ENCODE peak calls at places on chromosome 10, in nine cellular contexts. One of them, this sample, is unnamed.

GRCh38 chr10:52442576-52442975 is 128.5 kb downstream of the DKK1 start:
- DNase-seq in GM23338: no peak
- DNase-seq in spleen: no peak
- DNase-seq in cardiac fibroblast: peak
- DNase-seq in neural crest cell: no peak
- DNase-seq in WTC11: no peak
- DNase-seq in MCF 10A: no peak
- DNase-seq in left ventricle myocardium inferior: no peak
- DNase-seq in MM.1S: no peak
- DNase-seq in this sample: no peak

GRCh38 chr10:8544057-8544380 is 489.5 kb downstream of the GATA3 start:
- DNase-seq in cardiac fibroblast: no peak
- DNase-seq in WTC11: no peak
- DNase-seq in spleen: no peak
- DNase-seq in left ventricle myocardium inferior: no peak
- DNase-seq in GM23338: no peak
- DNase-seq in MM.1S: no peak
- DNase-seq in MCF 10A: peak
- DNase-seq in neural crest cell: no peak
- DNase-seq in this sample: no peak

GRCh38 chr10:107915277-107915634 is 750.8 kb upstream of the SORCS1 start:
- DNase-seq in MM.1S: no peak
- DNase-seq in WTC11: no peak
- DNase-seq in cardiac fibroblast: peak
- DNase-seq in GM23338: peak
- DNase-seq in spleen: no peak
- DNase-seq in MCF 10A: peak
- DNase-seq in neural crest cell: no peak
- DNase-seq in left ventricle myocardium inferior: no peak
- DNase-seq in this sample: no peak

GRCh38 chr10:91357497-91357896 is 52.6 kb upstream of the HECTD2 start:
- DNase-seq in GM23338: no peak
- DNase-seq in cardiac fibroblast: no peak
- DNase-seq in left ventricle myocardium inferior: no peak
- DNase-seq in spleen: no peak
- DNase-seq in MCF 10A: no peak
- DNase-seq in neural crest cell: no peak
- DNase-seq in WTC11: no peak
- DNase-seq in MM.1S: no peak
- DNase-seq in this sample: no peak

GRCh38 chr10:48476279-48476982 is 128.4 kb downstream of the ARHGAP22 start:
- DNase-seq in MM.1S: no peak
- DNase-seq in left ventricle myocardium inferior: no peak
- DNase-seq in spleen: no peak
- DNase-seq in GM23338: no peak
- DNase-seq in neural crest cell: no peak
- DNase-seq in MCF 10A: no peak
- DNase-seq in cardiac fibroblast: peak
- DNase-seq in WTC11: no peak
- DNase-seq in this sample: peak

GRCh38 chr10:89393898-89394297 is 1.5 kb downstream of the IFIT1 start:
- DNase-seq in WTC11: no peak
- DNase-seq in left ventricle myocardium inferior: no peak
- DNase-seq in MM.1S: no peak
- DNase-seq in GM23338: no peak
- DNase-seq in cardiac fibroblast: no peak
- DNase-seq in MCF 10A: no peak
- DNase-seq in neural crest cell: no peak
- DNase-seq in spleen: no peak
- DNase-seq in this sample: no peak

GRCh38 chr10:99788598-99789259 is 6.3 kb downstream of the ABCC2 start:
- DNase-seq in MM.1S: no peak
- DNase-seq in spleen: no peak
- DNase-seq in neural crest cell: no peak
- DNase-seq in WTC11: no peak
- DNase-seq in MCF 10A: peak
- DNase-seq in left ventricle myocardium inferior: no peak
- DNase-seq in cardiac fibroblast: peak
- DNase-seq in GM23338: no peak
- DNase-seq in this sample: no peak

GRCh38 chr10:55263327-55263726 is 462.3 kb upstream of the PCDH15 start:
- DNase-seq in spleen: no peak
- DNase-seq in WTC11: no peak
- DNase-seq in neural crest cell: no peak
- DNase-seq in left ventricle myocardium inferior: no peak
- DNase-seq in MCF 10A: no peak
- DNase-seq in GM23338: no peak
- DNase-seq in MM.1S: no peak
- DNase-seq in cardiac fibroblast: no peak
- DNase-seq in this sample: no peak

GRCh38 chr10:95788830-95789229 is 32.9 kb downstream of the ENTPD1 start:
- DNase-seq in neural crest cell: no peak
- DNase-seq in WTC11: no peak
- DNase-seq in MCF 10A: peak
- DNase-seq in MM.1S: no peak
- DNase-seq in spleen: no peak
- DNase-seq in left ventricle myocardium inferior: no peak
- DNase-seq in GM23338: no peak
- DNase-seq in cardiac fibroblast: peak
- DNase-seq in this sample: no peak

GRCh38 chr10:127243490-127244272 is 47.3 kb upstream of the INSYN2A start:
- DNase-seq in spleen: no peak
- DNase-seq in left ventricle myocardium inferior: no peak
- DNase-seq in MCF 10A: peak
- DNase-seq in MM.1S: peak
- DNase-seq in GM23338: peak
- DNase-seq in neural crest cell: peak
- DNase-seq in cardiac fibroblast: peak
- DNase-seq in WTC11: peak
- DNase-seq in this sample: peak

GRCh38 chr10:104937528-104937927 is 296.4 kb downstream of the SORCS3 start:
- DNase-seq in MM.1S: no peak
- DNase-seq in MCF 10A: peak
- DNase-seq in GM23338: no peak
- DNase-seq in spleen: no peak
- DNase-seq in cardiac fibroblast: peak
- DNase-seq in neural crest cell: no peak
- DNase-seq in WTC11: no peak
- DNase-seq in left ventricle myocardium inferior: no peak
- DNase-seq in this sample: no peak

GRCh38 chr10:104127411-104127810 is 5.4 kb downstream of the SFR1 start:
- DNase-seq in MM.1S: peak
- DNase-seq in left ventricle myocardium inferior: no peak
- DNase-seq in spleen: no peak
- DNase-seq in cardiac fibroblast: no peak
- DNase-seq in MCF 10A: peak
- DNase-seq in GM23338: peak
- DNase-seq in neural crest cell: no peak
- DNase-seq in WTC11: peak
- DNase-seq in this sample: peak

GRCh38 chr10:97154162-97154561 is 31.6 kb downstream of the SLIT1 start:
- DNase-seq in MM.1S: no peak
- DNase-seq in neural crest cell: no peak
- DNase-seq in left ventricle myocardium inferior: no peak
- DNase-seq in WTC11: no peak
- DNase-seq in cardiac fibroblast: no peak
- DNase-seq in GM23338: no peak
- DNase-seq in spleen: peak
- DNase-seq in MCF 10A: no peak
- DNase-seq in this sample: no peak

GRCh38 chr10:79981673-79982485 is 33.0 kb upstream of the SFTPD start:
- DNase-seq in WTC11: peak
- DNase-seq in left ventricle myocardium inferior: peak
- DNase-seq in cardiac fibroblast: peak
- DNase-seq in MCF 10A: peak
- DNase-seq in GM23338: peak
- DNase-seq in neural crest cell: peak
- DNase-seq in spleen: no peak
- DNase-seq in MM.1S: peak
- DNase-seq in this sample: peak
- TF ChIP-seq CTCF in WTC11: no peak
- TF ChIP-seq CTCF in left ventricle myocardium inferior: peak
- TF ChIP-seq CTCF in cardiac fibroblast: no peak
- TF ChIP-seq CTCF in MCF 10A: no peak
- TF ChIP-seq CTCF in GM23338: peak
- TF ChIP-seq CTCF in neural crest cell: no peak
- TF ChIP-seq CTCF in spleen: no peak
- TF ChIP-seq CTCF in MM.1S: peak
- TF ChIP-seq CTCF in this sample: peak

GRCh38 chr10:124279298-124279697 is 139.4 kb downstream of the OAT start:
- DNase-seq in neural crest cell: no peak
- DNase-seq in GM23338: no peak
- DNase-seq in MCF 10A: no peak
- DNase-seq in MM.1S: no peak
- DNase-seq in spleen: no peak
- DNase-seq in left ventricle myocardium inferior: no peak
- DNase-seq in WTC11: no peak
- DNase-seq in cardiac fibroblast: no peak
- DNase-seq in this sample: no peak
- TF ChIP-seq CTCF in neural crest cell: no peak
- TF ChIP-seq CTCF in GM23338: peak
- TF ChIP-seq CTCF in MCF 10A: no peak
- TF ChIP-seq CTCF in MM.1S: peak
- TF ChIP-seq CTCF in spleen: no peak
- TF ChIP-seq CTCF in left ventricle myocardium inferior: no peak
- TF ChIP-seq CTCF in WTC11: no peak
- TF ChIP-seq CTCF in cardiac fibroblast: no peak
- TF ChIP-seq CTCF in this sample: peak

DNA sequence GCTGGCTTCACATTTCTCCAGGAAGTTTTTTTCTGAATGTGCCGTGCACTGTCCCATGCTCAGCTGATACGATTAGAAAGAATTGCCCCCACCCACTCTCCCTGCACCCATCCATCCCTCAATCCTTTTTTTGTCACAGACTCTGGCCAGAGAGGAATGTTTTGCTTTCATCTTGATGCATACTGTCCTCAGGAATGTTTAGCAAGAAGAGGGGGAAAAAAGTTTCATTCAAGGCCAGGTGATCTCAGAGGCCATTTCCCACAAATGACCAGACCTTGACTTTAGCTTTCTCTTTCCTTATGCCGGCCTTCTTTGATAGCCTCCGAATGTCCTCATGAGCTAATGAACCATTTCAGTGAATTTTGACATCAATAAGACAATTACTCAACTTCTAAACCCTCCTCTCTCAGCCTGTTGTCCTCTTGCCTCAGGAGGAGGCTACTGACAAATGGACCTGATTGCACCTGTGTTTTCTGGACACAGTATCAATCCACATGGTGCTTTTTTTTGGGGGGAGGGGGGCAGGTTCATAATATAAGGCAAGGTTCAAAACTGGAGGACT is 105.0 kb upstream of the KLF6 start:
- DNase-seq in spleen: no peak
- DNase-seq in cardiac fibroblast: peak
- DNase-seq in left ventricle myocardium inferior: no peak
- DNase-seq in WTC11: no peak
- DNase-seq in MM.1S: no peak
- DNase-seq in MCF 10A: peak
- DNase-seq in GM23338: peak
- DNase-seq in neural crest cell: no peak
- DNase-seq in this sample: no peak
- TF ChIP-seq CTCF in spleen: no peak
- TF ChIP-seq CTCF in cardiac fibroblast: no peak
- TF ChIP-seq CTCF in left ventricle myocardium inferior: no peak
- TF ChIP-seq CTCF in WTC11: no peak
- TF ChIP-seq CTCF in MM.1S: no peak
- TF ChIP-seq CTCF in MCF 10A: no peak
- TF ChIP-seq CTCF in GM23338: no peak
- TF ChIP-seq CTCF in neural crest cell: no peak
- TF ChIP-seq CTCF in this sample: no peak

GRCh38 chr10:35564276-35564982 is 40.7 kb upstream of the GJD4 start:
- DNase-seq in WTC11: no peak
- DNase-seq in left ventricle myocardium inferior: peak
- DNase-seq in MM.1S: no peak
- DNase-seq in neural crest cell: no peak
- DNase-seq in MCF 10A: no peak
- DNase-seq in spleen: peak
- DNase-seq in GM23338: no peak
- DNase-seq in cardiac fibroblast: peak
- DNase-seq in this sample: no peak

GRCh38 chr10:35565602-35566061 is 39.5 kb upstream of the GJD4 start:
- DNase-seq in GM23338: no peak
- DNase-seq in MM.1S: no peak
- DNase-seq in left ventricle myocardium inferior: peak
- DNase-seq in WTC11: no peak
- DNase-seq in spleen: no peak
- DNase-seq in neural crest cell: no peak
- DNase-seq in MCF 10A: no peak
- DNase-seq in cardiac fibroblast: peak
- DNase-seq in this sample: no peak

GRCh38 chr10:35562427-35562826 is 42.7 kb upstream of the GJD4 start:
- DNase-seq in GM23338: no peak
- DNase-seq in spleen: no peak
- DNase-seq in cardiac fibroblast: no peak
- DNase-seq in MCF 10A: no peak
- DNase-seq in left ventricle myocardium inferior: no peak
- DNase-seq in neural crest cell: no peak
- DNase-seq in MM.1S: no peak
- DNase-seq in WTC11: no peak
- DNase-seq in this sample: no peak

GRCh38 chr10:35561670-35562069 is 43.5 kb upstream of the GJD4 start:
- DNase-seq in MCF 10A: no peak
- DNase-seq in WTC11: no peak
- DNase-seq in MM.1S: no peak
- DNase-seq in left ventricle myocardium inferior: peak
- DNase-seq in spleen: no peak
- DNase-seq in cardiac fibroblast: no peak
- DNase-seq in neural crest cell: no peak
- DNase-seq in GM23338: no peak
- DNase-seq in this sample: no peak

DNA sequence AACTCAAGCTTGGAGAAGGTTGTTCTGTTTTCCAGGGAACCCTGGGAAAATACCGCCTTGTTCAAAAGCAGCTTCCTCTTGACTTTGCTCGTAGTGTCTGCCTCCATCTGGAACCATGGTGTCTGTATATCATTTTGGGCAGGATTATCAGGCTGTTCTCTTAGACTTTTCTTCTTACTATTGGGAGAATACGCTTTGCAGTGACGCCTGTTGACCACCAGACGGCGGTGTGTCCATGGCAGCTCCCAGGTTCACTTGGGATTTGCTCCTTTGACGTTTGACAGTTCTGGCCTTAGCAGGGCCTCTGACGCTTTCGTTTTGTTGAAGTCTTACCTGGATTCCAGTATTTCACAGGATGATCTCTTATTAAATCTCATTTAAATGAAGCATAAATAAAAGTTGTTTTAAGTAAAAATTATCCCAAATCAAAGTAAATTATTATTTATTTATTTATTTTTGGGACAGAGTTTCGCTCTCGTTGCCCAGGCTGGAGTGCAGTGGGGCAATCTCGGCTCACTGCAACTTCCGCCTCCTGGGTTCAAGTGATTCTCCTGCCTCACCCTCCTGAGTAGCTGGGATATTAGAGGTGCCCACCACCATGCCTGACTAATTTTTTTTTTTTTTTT is 41.8 kb upstream of the GJD4 start:
- DNase-seq in WTC11: peak
- DNase-seq in cardiac fibroblast: peak
- DNase-seq in left ventricle myocardium inferior: peak
- DNase-seq in MCF 10A: peak
- DNase-seq in spleen: peak
- DNase-seq in neural crest cell: peak
- DNase-seq in MM.1S: peak
- DNase-seq in GM23338: peak
- DNase-seq in this sample: peak
- TF ChIP-seq CTCF in WTC11: peak
- TF ChIP-seq CTCF in cardiac fibroblast: peak
- TF ChIP-seq CTCF in left ventricle myocardium inferior: peak
- TF ChIP-seq CTCF in MCF 10A: peak
- TF ChIP-seq CTCF in spleen: peak
- TF ChIP-seq CTCF in neural crest cell: peak
- TF ChIP-seq CTCF in MM.1S: peak
- TF ChIP-seq CTCF in GM23338: peak
- TF ChIP-seq CTCF in this sample: peak